ENCODE peak calls at places on chromosomes 5 and 9, in nine cellular contexts. D, U, Y, I, Q, H, L, O and V are unnamed samples.

GRCh38 chr9:89916001-89916635 is 311.3 kb downstream of the GADD45G start:
- DNase-seq in D (no peak), U (no peak), Y (no peak), I (no peak), Q (no peak), H (no peak), L (no peak), O (no peak), V (no peak)

GRCh38 chr5:132253008-132253441 is 4.5 kb upstream of the PDLIM4 start:
- DNase-seq in D (no peak), U (no peak), Y (peak), I (peak), Q (no peak), H (no peak), L (no peak), O (no peak), V (no peak)

GRCh38 chr5:179294131-179294780 is 51.0 kb downstream of the ADAMTS2 start:
- DNase-seq in D (no peak), U (no peak), Y (peak), I (peak), Q (no peak), H (no peak), L (no peak), O (no peak), V (no peak)

GRCh38 chr9:85603920-85604319 is 137.8 kb downstream of the AGTPBP1 start:
- DNase-seq in D (no peak), U (no peak), Y (no peak), I (no peak), Q (no peak), H (no peak), L (no peak), O (no peak), V (no peak)

GRCh38 chr9:613771-614347 is 227.6 kb upstream of the DMRT1 start:
- DNase-seq in D (peak), U (peak), Y (peak), I (peak), Q (peak), H (peak), L (peak), O (peak), V (peak)

GRCh38 chr5:368162-369084 is 46.9 kb downstream of the AHRR start:
- DNase-seq in D (no peak), U (no peak), Y (peak), I (no peak), Q (no peak), H (no peak), L (no peak), O (no peak), V (no peak)

GRCh38 chr5:40485021-40485998 is 194.4 kb upstream of the PTGER4 start:
- DNase-seq in D (no peak), U (no peak), Y (no peak), I (no peak), Q (no peak), H (no peak), L (no peak), O (no peak), V (no peak)

GRCh38 chr9:4297795-4298254 is 2.0 kb downstream of the GLIS3 start:
- DNase-seq in D (peak), U (peak), Y (peak), I (peak), Q (peak), H (peak), L (no peak), O (peak), V (peak)

GRCh38 chr5:67118050-67118620 is 78.5 kb downstream of the CD180 start:
- DNase-seq in D (no peak), U (no peak), Y (no peak), I (no peak), Q (no peak), H (no peak), L (no peak), O (no peak), V (no peak)

GRCh38 chr5:143402464-143403356 is 776 bp downstream of the NR3C1 start:
- DNase-seq in D (peak), U (peak), Y (peak), I (peak), Q (peak), H (peak), L (no peak), O (peak), V (peak)

GRCh38 chr9:82546131-82546530 is 516.8 kb downstream of the RASEF start:
- DNase-seq in D (no peak), U (no peak), Y (no peak), I (no peak), Q (no peak), H (no peak), L (no peak), O (no peak), V (no peak)

GRCh38 chr5:136132087-136132486 is 558 bp upstream of the SMAD5 start:
- DNase-seq in D (no peak), U (peak), Y (no peak), I (no peak), Q (peak), H (peak), L (no peak), O (no peak), V (peak)

GRCh38 chr5:128111818-128112448 is 28.4 kb downstream of the SLC12A2 start:
- DNase-seq in D (no peak), U (no peak), Y (no peak), I (no peak), Q (no peak), H (no peak), L (no peak), O (no peak), V (no peak)

GRCh38 chr5:100779669-100780375 is 123.3 kb downstream of the ST8SIA4 start:
- DNase-seq in D (no peak), U (no peak), Y (peak), I (no peak), Q (no peak), H (peak), L (no peak), O (peak), V (no peak)

GRCh38 chr5:178526796-178527457 is 63.3 kb downstream of the COL23A1 start:
- DNase-seq in D (no peak), U (no peak), Y (no peak), I (no peak), Q (no peak), H (no peak), L (no peak), O (no peak), V (no peak)

GRCh38 chr5:77644443-77645157 is 6.1 kb upstream of the OTP start:
- DNase-seq in D (no peak), U (no peak), Y (no peak), I (no peak), Q (no peak), H (no peak), L (no peak), O (no peak), V (no peak)

GRCh38 chr5:179795863-179796833 is 2.4 kb downstream of the LTC4S start:
- DNase-seq in D (peak), U (peak), Y (peak), I (peak), Q (peak), H (peak), L (no peak), O (peak), V (peak)

GRCh38 chr9:89079421-89079820 is 88.2 kb downstream of the S1PR3 start:
- DNase-seq in D (no peak), U (no peak), Y (no peak), I (no peak), Q (no peak), H (no peak), L (no peak), O (no peak), V (no peak)

GRCh38 chr5:1103093-1103492 is 8.8 kb downstream of the SLC12A7 start:
- DNase-seq in D (no peak), U (no peak), Y (no peak), I (no peak), Q (no peak), H (no peak), L (no peak), O (no peak), V (no peak)

GRCh38 chr9:3880851-3881250 is 355.1 kb upstream of the RFX3 start:
- DNase-seq in D (no peak), U (no peak), Y (no peak), I (no peak), Q (no peak), H (no peak), L (no peak), O (no peak), V (no peak)

GRCh38 chr9:125393426-125393825 is 131.8 kb downstream of the GAPVD1 start:
- DNase-seq in D (no peak), U (no peak), Y (no peak), I (no peak), Q (no peak), H (no peak), L (no peak), O (no peak), V (no peak)

GRCh38 chr9:35322075-35322885 is 160.5 kb downstream of the UNC13B start:
- DNase-seq in D (no peak), U (no peak), Y (no peak), I (no peak), Q (no peak), H (no peak), L (no peak), O (no peak), V (no peak)

GRCh38 chr5:78243639-78244038 is 50.9 kb downstream of the AP3B1 start:
- DNase-seq in D (no peak), U (no peak), Y (no peak), I (no peak), Q (no peak), H (no peak), L (no peak), O (no peak), V (no peak)

GRCh38 chr9:83526901-83527300 is 11.3 kb downstream of the FRMD3 start:
- DNase-seq in D (no peak), U (no peak), Y (no peak), I (no peak), Q (no peak), H (no peak), L (no peak), O (no peak), V (no peak)

GRCh38 chr9:70263421-70263820 is 4.6 kb downstream of the SMC5 start:
- DNase-seq in D (no peak), U (no peak), Y (no peak), I (no peak), Q (no peak), H (no peak), L (no peak), O (no peak), V (no peak)

GRCh38 chr5:142316051-142316450 is 8.8 kb downstream of the SPRY4 start:
- DNase-seq in D (no peak), U (peak), Y (no peak), I (no peak), Q (no peak), H (no peak), L (no peak), O (no peak), V (no peak)

DNA sequence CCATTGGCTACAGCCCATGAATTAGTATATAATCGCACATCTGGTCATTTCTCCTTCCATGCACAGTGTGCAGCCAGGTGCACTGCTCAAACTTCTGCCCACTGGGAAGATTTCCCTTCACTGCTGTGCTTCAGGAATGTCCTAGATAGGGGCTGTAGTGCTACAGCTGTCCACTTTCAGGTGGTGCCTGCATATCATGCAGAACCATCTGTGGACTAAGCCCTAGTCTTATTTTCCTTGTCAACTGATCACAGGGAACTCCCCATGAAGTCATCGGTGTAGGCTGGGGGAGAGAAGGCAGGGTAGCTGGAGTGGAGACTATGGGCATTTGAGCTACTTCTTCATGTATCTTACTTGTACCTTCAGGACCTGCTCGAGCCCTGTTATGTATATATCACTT is 150.8 kb upstream of the PLCXD3 start:
- DNase-seq in D (no peak), U (no peak), Y (no peak), I (no peak), Q (no peak), H (no peak), L (no peak), O (no peak), V (no peak)
- H3K27ac ChIP-seq in D (no peak), U (no peak), Y (no peak), I (no peak), Q (no peak), H (no peak), L (no peak), O (no peak), V (no peak)

DNA sequence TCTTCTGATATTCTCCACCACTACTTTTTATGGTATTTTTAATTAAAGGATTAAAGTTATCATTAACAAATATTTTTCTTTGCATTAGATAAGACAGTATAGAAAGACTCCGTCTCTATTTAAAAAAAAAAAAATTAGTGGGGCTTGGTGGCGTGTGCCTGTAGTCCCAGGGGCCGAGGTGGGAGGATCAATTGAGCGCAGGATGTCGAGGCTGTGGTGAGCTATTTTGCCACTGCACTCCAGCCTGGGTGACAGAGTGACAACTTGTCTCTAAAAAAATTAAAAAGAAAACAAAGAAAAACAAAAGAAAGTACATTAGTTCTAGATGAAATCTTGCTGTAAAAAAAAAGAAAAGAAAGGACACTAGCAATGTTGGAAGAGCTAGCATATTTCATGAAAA is 97.4 kb upstream of the IL6ST start:
- DNase-seq in D (no peak), U (no peak), Y (no peak), I (no peak), Q (no peak), H (no peak), L (no peak), O (no peak), V (no peak)
- H3K27ac ChIP-seq in D (no peak), U (no peak), Y (no peak), I (no peak), Q (no peak), H (no peak), L (no peak), O (no peak), V (no peak)

GRCh38 chr5:74017786-74018211 is 391.8 kb downstream of the ARHGEF28 start:
- DNase-seq in D (no peak), U (no peak), Y (no peak), I (peak), Q (no peak), H (no peak), L (peak), O (no peak), V (no peak)
- H3K27ac ChIP-seq in D (no peak), U (no peak), Y (no peak), I (no peak), Q (no peak), H (no peak), L (peak), O (no peak), V (no peak)

DNA sequence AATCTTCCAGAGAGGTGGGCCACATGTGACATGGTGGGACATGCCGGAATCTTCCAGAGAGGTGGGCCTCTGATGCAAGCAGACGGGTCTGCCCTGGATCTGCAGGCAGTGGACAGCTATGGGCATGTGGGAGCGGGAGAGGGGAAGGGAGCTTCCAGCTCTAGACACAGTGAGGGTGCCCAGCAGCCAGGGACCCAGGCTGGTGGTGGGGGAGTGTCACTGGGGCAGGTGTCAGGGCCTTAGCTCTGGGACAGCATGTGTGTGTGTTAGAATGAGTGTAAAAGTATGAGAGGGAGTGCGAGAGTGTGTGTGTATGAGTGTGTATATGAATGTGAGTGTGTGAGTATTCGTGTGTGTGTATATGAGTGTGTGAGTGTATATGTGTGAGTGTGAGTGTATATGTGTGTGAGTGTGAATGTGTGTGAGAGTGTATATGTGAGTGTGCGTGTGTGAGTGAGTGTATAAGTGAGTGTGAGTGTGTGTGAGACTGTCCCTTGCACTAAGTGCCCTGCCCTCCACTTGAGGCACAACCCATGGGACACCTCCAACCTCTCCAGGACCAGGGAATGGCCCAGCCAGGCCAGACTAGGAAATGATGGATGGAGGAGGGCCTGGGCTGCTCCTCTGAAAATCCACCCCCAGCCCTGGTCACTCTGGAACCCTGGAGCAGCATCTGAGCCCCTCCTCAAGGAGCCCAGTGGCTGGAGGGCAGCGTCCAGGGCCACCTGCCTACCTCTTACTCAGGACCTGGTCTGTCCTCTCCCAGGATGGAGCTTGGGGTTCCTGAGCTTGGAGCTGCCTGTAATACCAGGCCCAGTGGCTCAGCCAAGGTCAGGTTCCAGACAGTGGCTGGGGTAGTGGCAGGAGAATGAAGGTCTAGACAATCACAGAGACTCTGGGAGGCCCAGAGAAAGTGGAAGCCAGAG is 122.2 kb downstream of the C9orf50 start:
- DNase-seq in D (no peak), U (no peak), Y (peak), I (no peak), Q (peak), H (no peak), L (no peak), O (no peak), V (no peak)
- H3K27ac ChIP-seq in D (peak), U (peak), Y (peak), I (peak), Q (peak), H (peak), L (peak), O (peak), V (peak)

GRCh38 chr9:120445974-120446373 is 134.0 kb downstream of the CDK5RAP2 start:
- DNase-seq in D (no peak), U (no peak), Y (no peak), I (no peak), Q (no peak), H (no peak), L (no peak), O (no peak), V (no peak)

GRCh38 chr9:120443976-120444375 is 136.0 kb downstream of the CDK5RAP2 start:
- DNase-seq in D (no peak), U (no peak), Y (no peak), I (no peak), Q (no peak), H (no peak), L (no peak), O (no peak), V (no peak)

GRCh38 chr9:120441446-120442279 is 138.3 kb downstream of the CDK5RAP2 start:
- DNase-seq in D (no peak), U (no peak), Y (no peak), I (no peak), Q (no peak), H (no peak), L (no peak), O (no peak), V (no peak)

GRCh38 chr9:120442280-120442597 is 137.7 kb downstream of the CDK5RAP2 start:
- DNase-seq in D (no peak), U (no peak), Y (no peak), I (no peak), Q (no peak), H (no peak), L (no peak), O (no peak), V (no peak)

GRCh38 chr9:120443489-120443888 is 136.5 kb downstream of the CDK5RAP2 start:
- DNase-seq in D (no peak), U (no peak), Y (no peak), I (no peak), Q (no peak), H (no peak), L (no peak), O (no peak), V (no peak)
- H3K27ac ChIP-seq in D (no peak), U (no peak), Y (peak), I (no peak), Q (peak), H (no peak), L (no peak), O (no peak), V (no peak)

DNA sequence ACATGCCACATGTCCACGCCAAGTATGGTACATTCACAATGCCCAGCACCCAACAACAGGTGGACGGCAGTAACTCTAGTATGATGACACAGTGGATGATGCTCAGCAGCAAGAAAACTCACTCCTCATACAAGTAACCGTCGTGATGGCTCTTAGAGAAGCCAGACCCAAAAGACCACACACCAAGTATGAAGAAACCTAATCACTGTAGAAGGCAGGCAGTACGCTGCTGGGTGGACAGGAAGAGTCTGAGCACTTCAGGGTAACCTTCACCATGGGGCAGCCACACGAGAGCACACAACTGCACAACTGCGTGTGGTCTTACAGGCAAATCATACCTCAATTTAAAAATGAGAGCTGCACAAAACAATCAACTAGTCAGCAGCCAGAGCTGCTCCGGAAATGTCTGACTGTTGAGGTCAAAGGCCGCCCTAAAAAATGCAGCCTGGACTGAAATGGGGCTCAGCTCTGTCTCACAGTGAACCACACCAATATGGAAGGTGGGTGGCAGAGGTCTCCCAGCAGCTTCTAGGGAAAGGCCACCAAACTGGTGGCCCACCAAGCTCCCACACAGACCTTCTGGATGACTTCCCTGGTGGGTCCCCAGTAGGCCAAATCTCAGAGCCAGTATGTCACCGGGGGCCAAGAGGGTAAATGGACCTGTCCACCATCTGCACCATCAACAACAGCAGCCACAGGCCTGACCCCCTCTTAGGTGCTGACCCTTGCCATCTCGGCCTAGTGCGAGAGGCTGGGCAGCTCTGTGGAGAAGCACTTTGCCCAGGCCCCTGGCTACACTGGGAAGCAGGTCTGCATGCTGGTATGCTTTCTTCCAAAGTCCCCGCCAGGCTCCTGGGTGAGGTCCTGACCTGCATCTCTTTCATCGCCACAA is 17.8 kb downstream of the BICD2 start:
- DNase-seq in D (no peak), U (no peak), Y (no peak), I (peak), Q (peak), H (no peak), L (no peak), O (no peak), V (no peak)
- H3K27ac ChIP-seq in D (no peak), U (peak), Y (no peak), I (peak), Q (no peak), H (peak), L (no peak), O (peak), V (no peak)

GRCh38 chr9:26262431-26262830 is 584.2 kb upstream of the TUSC1 start:
- DNase-seq in D (no peak), U (no peak), Y (no peak), I (no peak), Q (no peak), H (no peak), L (no peak), O (no peak), V (no peak)
- H3K27ac ChIP-seq in D (no peak), U (no peak), Y (no peak), I (no peak), Q (no peak), H (no peak), L (no peak), O (no peak), V (no peak)

DNA sequence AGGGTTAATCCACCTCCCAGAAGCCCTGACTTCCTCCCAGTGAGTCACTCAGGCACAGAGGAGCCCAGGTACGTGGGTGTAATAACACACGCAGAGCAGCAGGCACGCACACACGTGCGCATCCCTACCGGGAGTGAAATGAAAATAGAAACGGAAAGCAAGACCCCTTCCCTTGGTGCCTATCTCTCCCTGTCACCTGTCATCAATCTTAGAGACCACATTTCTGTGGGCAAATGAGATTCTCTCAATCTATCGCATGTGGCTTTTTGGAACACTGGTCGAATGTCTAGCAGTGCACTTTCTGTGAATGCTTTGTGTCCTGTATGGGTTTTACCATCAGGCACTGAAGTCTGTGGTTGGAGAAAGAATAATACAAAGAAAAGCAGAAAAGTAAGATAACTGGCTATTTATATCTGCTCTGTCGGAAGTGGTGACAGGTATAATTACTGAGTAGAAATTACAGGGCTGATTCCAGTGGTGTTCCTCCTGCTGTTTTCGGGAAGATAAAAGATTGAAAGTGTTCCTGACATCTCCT is 137.7 kb upstream of the GRIA1 start:
- DNase-seq in D (no peak), U (peak), Y (no peak), I (no peak), Q (no peak), H (no peak), L (no peak), O (no peak), V (no peak)
- H3K27ac ChIP-seq in D (no peak), U (peak), Y (no peak), I (no peak), Q (no peak), H (no peak), L (no peak), O (no peak), V (no peak)